ENCODE peak calls at places on chromosomes 5 and 9, in ten cellular contexts. X is upper lobe of right lung; R is cardiac muscle cell; Q is naive thymus-derived CD4-positive, alpha-beta T cell; Y is neuronal stem cell; U is fibroblast of lung; M is Peyer's patch; D is AG04450; B is CD8-positive, alpha-beta memory T cell; N is tibial nerve. E is an unnamed sample.

GRCh38 chr5:57889558-57889957 is 406.9 kb upstream of the ACTBL2 start:
- DNase-seq in X (no peak), R (peak; percentile 75), Q (no peak), Y (no peak), U (peak; percentile 55), M (no peak), D (peak; percentile 46), B (no peak), N (no peak), E (no peak)

GRCh38 chr5:93578179-93578812 is 2.7 kb downstream of the NR2F1-AS1 start:
- DNase-seq in X (no peak), R (no peak), Q (no peak), Y (no peak), U (peak; percentile 82), M (no peak), D (no peak), B (no peak), N (no peak), E (no peak)

GRCh38 chr5:52579391-52579790 is 208.3 kb upstream of the ITGA1 start:
- DNase-seq in X (no peak), R (no peak), Q (no peak), Y (no peak), U (no peak), M (no peak), D (no peak), B (no peak), N (no peak), E (no peak)

GRCh38 chr9:96222132-96222531 is 79.8 kb downstream of the HSD17B3 start:
- DNase-seq in X (no peak), R (peak; percentile 46), Q (no peak), Y (no peak), U (peak; percentile 15), M (no peak), D (no peak), B (no peak), N (no peak), E (no peak)

GRCh38 chr5:100840769-100841168 is 62.3 kb downstream of the ST8SIA4 start:
- DNase-seq in X (no peak), R (no peak), Q (no peak), Y (no peak), U (no peak), M (no peak), D (no peak), B (no peak), N (no peak), E (no peak)

GRCh38 chr5:8247485-8247884 is 378.5 kb downstream of the MTRR start:
- DNase-seq in X (no peak), R (no peak), Q (no peak), Y (no peak), U (peak; percentile 24), M (no peak), D (no peak), B (no peak), N (no peak), E (no peak)

GRCh38 chr9:23822331-23823169 is 3.5 kb downstream of the ELAVL2 start:
- DNase-seq in X (no peak), R (no peak), Q (no peak), Y (no peak), U (no peak), M (no peak), D (no peak), B (no peak), N (no peak), E (no peak)

GRCh38 chr9:15426019-15426418 is 3.3 kb downstream of the SNAPC3 start:
- DNase-seq in X (no peak), R (no peak), Q (no peak), Y (no peak), U (no peak), M (no peak), D (no peak), B (no peak), N (no peak), E (no peak)

GRCh38 chr9:72313507-72313906 is 51.5 kb downstream of the ZFAND5 start:
- DNase-seq in X (no peak), R (no peak), Q (no peak), Y (no peak), U (no peak), M (no peak), D (no peak), B (no peak), N (no peak), E (no peak)

DNA sequence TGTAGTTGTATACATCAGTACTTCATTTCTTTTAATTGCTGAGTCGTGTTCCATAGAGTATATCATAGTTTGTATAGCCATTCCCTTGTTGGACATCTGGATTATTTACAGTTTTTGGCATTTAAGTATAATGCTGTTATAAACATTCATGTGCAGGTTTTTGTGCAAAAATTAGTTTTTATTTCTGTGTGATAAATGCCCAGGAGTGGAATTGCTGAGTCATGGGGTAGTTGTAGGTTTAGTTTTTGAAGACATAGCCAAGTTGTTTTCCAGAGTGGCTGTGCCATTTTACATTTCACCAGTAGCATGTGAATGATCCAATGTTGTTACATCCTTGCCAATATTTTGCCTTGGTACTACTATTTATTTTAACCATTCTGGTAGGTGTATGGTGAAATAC is 12.5 kb downstream of the ZNF354B start:
- DNase-seq in X (no peak), R (peak; percentile 3), Q (no peak), Y (no peak), U (no peak), M (no peak), D (no peak), B (no peak), N (no peak), E (no peak)
- H3K9me3 ChIP-seq in X (peaks cover 14% of the 10 kb centered on the region), R (no peaks in the 10 kb centered on the region), Q (no peaks in the 10 kb centered on the region), Y (peaks cover 29% of the 10 kb centered on the region), U (no peaks in the 10 kb centered on the region), M (no peaks in the 10 kb centered on the region), D (peaks cover 43% of the 10 kb centered on the region), B (peaks cover 26% of the 10 kb centered on the region), N (peaks cover 82% of the 10 kb centered on the region), E (peaks cover 23% of the 10 kb centered on the region)

GRCh38 chr5:63032343-63032742 is 453.7 kb downstream of the LRRC70 start:
- DNase-seq in X (no peak), R (no peak), Q (no peak), Y (no peak), U (no peak), M (no peak), D (no peak), B (no peak), N (no peak), E (no peak)
- H3K9me3 ChIP-seq in X (peaks cover 4% of the 10 kb centered on the region), R (no peaks in the 10 kb centered on the region), Q (no peaks in the 10 kb centered on the region), Y (peaks cover 9% of the 10 kb centered on the region), U (no peaks in the 10 kb centered on the region), M (no peaks in the 10 kb centered on the region), D (peaks cover 16% of the 10 kb centered on the region), B (peaks cover 5% of the 10 kb centered on the region), N (peaks cover 22% of the 10 kb centered on the region), E (no peaks in the 10 kb centered on the region)

DNA sequence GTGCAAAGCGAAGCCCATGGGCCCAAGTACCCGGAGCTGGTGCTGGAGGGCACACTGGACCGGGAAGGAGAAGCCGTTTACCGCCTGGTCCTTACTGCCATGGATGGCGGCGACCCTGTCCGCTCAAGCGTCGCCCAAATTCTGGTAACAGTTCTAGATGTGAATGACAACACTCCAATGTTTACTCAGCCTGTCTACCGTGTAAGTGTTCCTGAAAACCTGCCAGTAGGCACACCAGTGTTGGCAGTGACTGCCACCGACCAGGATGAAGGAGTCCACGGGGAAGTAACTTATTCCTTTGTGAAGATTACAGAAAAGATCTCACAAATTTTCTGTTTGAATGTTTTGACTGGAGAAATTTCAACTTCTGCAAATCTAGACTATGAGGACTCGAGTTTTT is 936 bp downstream of the PCDHGA6 start:
- DNase-seq in X (no peak), R (no peak), Q (no peak), Y (no peak), U (no peak), M (no peak), D (no peak), B (no peak), N (no peak), E (no peak)
- H3K9me3 ChIP-seq in X (peaks cover 36% of the 10 kb centered on the region), R (no peaks in the 10 kb centered on the region), Q (no peaks in the 10 kb centered on the region), Y (peaks cover 39% of the 10 kb centered on the region), U (peaks cover 2% of the 10 kb centered on the region), M (no peaks in the 10 kb centered on the region), D (peaks cover 71% of the 10 kb centered on the region), B (peaks cover 6% of the 10 kb centered on the region), N (peaks cover 99% of the 10 kb centered on the region), E (peaks cover 5% of the 10 kb centered on the region)

DNA sequence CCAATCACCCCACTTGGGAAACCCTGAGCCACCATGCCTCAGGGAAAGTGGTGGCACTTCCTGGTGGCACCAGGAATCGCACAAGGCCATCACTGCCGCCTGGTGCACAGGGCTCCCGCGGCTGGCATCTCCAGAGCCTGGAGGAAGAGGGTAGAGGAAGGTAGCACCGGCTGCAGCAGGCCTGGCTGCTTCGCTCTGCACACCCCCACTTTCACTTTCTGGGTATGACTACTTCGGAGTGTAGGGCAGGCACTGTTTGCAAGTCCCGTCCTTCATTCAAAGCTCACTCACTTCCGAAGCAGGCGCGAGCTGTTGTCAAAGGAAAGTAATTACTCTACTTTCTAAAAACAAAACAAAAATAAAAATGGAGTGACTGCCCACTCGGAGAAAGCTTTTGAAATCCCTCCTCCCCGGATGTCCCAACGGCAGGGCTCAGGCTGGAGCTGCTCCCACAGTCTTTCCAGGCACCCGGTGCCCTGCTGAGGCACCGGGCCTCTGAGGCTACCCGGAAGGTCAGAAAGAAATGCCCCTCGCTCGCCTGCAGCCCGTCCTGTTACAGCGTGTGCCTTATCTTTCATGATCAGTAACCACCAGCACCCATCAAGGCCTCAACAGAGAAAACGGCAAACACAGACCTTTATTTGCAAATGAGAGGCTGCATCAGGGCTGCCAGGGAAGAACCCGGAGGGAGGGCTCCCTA is 2.0 kb downstream of the BRD3 start:
- DNase-seq in X (peak; percentile 75), R (peak; percentile 46), Q (peak; percentile 49), Y (no peak), U (peak; percentile 65), M (peak; percentile 66), D (no peak), B (peak; percentile 35), N (no peak), E (peak; percentile 8)
- H3K9me3 ChIP-seq in X (no peaks in the 10 kb centered on the region), R (no peaks in the 10 kb centered on the region), Q (no peaks in the 10 kb centered on the region), Y (no peaks in the 10 kb centered on the region), U (no peaks in the 10 kb centered on the region), M (no peaks in the 10 kb centered on the region), D (peaks cover under 1% of the 10 kb centered on the region), B (no peaks in the 10 kb centered on the region), N (no peaks in the 10 kb centered on the region), E (no peaks in the 10 kb centered on the region)

DNA sequence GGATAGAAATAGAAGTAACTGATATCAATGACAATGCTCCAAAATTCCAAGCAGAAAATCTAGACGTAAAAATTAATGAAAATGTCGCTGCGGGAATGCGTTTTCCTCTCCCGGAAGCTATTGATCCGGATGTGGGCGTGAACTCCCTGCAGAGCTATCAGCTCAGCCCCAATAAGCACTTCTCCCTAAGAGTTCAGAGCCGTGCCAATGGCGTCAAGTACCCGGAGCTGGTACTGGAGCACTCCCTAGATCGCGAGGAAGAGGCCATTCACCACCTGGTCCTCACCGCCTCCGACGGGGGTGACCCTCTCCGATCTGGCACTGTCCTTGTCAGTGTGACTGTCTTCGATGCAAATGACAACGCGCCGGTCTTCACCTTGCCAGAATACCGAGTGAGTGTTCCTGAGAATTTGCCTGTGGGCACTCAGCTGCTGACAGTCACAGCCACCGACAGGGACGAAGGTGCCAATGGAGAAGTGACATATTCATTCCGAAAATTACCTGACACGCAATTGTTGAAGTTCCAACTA is 818 bp downstream of the PCDHGA10 start:
- DNase-seq in X (no peak), R (no peak), Q (no peak), Y (no peak), U (no peak), M (no peak), D (no peak), B (no peak), N (no peak), E (no peak)
- H3K9me3 ChIP-seq in X (peaks cover 53% of the 10 kb centered on the region), R (peaks cover 12% of the 10 kb centered on the region), Q (no peaks in the 10 kb centered on the region), Y (peaks cover 54% of the 10 kb centered on the region), U (peaks cover 6% of the 10 kb centered on the region), M (no peaks in the 10 kb centered on the region), D (peaks cover 62% of the 10 kb centered on the region), B (peaks cover 4% of the 10 kb centered on the region), N (peaks cover 100% of the 10 kb centered on the region), E (peaks cover 5% of the 10 kb centered on the region)

GRCh38 chr5:78791416-78792100 is 143.0 kb upstream of the LHFPL2 start:
- DNase-seq in X (no peak), R (no peak), Q (no peak), Y (no peak), U (no peak), M (no peak), D (no peak), B (no peak), N (no peak), E (no peak)
- H3K9me3 ChIP-seq in X (no peaks in the 10 kb centered on the region), R (no peaks in the 10 kb centered on the region), Q (no peaks in the 10 kb centered on the region), Y (no peaks in the 10 kb centered on the region), U (no peaks in the 10 kb centered on the region), M (no peaks in the 10 kb centered on the region), D (no peaks in the 10 kb centered on the region), B (no peaks in the 10 kb centered on the region), N (no peaks in the 10 kb centered on the region), E (no peaks in the 10 kb centered on the region)

E was measured in T-helper 17 cell.